ENCODE peak calls at places on chromosomes 4 and X, in ten cellular contexts. F, H, D, G, L, O, S, I, A and K are unnamed samples.
A peak's percentile ranks its signal among the peaks of the same experiment; 100 is the strongest.

GRCh38 chr4:7392438-7393374 is 42.0 kb downstream of the PSAPL1 start:
- DNase-seq in L (peak; percentile 27), S (no peak), F (no peak), I (peak; percentile 3), O (no peak), D (peak; percentile 31), H (no peak), A (no peak), G (peak; percentile 68), K (no peak)

GRCh38 chr4:97153042-97153441 is 990.2 kb downstream of the STPG2 start:
- DNase-seq in O (no peak), F (no peak), H (no peak), A (peak; percentile 1), D (no peak), L (no peak), I (peak; percentile 18), G (no peak), S (no peak), K (peak; percentile 2)

GRCh38 chr4:110867981-110868380 is 245.1 kb upstream of the PITX2 start:
- DNase-seq in I (no peak), F (no peak), S (no peak), H (no peak), G (no peak), L (no peak), O (no peak), D (no peak), A (no peak), K (no peak)

GRCh38 chrX:16368696-16369095 is 201.4 kb downstream of the MAGEB17 start:
- DNase-seq in D (no peak), F (no peak), O (no peak), S (no peak), H (no peak), G (no peak), I (no peak), L (no peak), A (no peak), K (no peak)

GRCh38 chrX:67607436-67607835 is 63.6 kb downstream of the AR start:
- DNase-seq in A (no peak), F (no peak), G (no peak), S (no peak), H (peak; percentile 59), O (no peak), D (peak; percentile 90), I (no peak), L (no peak), K (no peak)

GRCh38 chr4:134905061-134905460 is 703.5 kb upstream of the PABPC4L start:
- DNase-seq in L (no peak), D (no peak), A (no peak), F (no peak), H (no peak), S (no peak), O (no peak), G (no peak), I (no peak), K (no peak)

GRCh38 chr4:41204400-41204978 is 9.9 kb downstream of the APBB2 start:
- DNase-seq in F (no peak), S (no peak), H (no peak), L (peak; percentile 33), O (no peak), A (no peak), G (no peak), D (peak; percentile 68), I (peak; percentile 29), K (no peak)

GRCh38 chrX:78165425-78165824 is 26.0 kb upstream of the TAF9B start:
- DNase-seq in G (no peak), D (no peak), I (no peak), O (no peak), F (no peak), S (no peak), L (no peak), A (no peak), H (no peak), K (no peak)

GRCh38 chr4:184544711-184545409 is 70.5 kb upstream of the IRF2 start:
- DNase-seq in H (no peak), A (peak; percentile 11), F (no peak), O (no peak), L (no peak), G (no peak), I (no peak), S (no peak), D (peak; percentile 29), K (no peak)

GRCh38 chr4:184548651-184549341 is 74.4 kb upstream of the IRF2 start:
- DNase-seq in F (peak; percentile 84), A (peak; percentile 75), H (no peak), O (no peak), I (no peak), G (no peak), S (no peak), D (no peak), L (peak; percentile 24), K (no peak)

GRCh38 chr4:184553891-184554290 is 79.5 kb upstream of the IRF2 start:
- DNase-seq in S (no peak), L (no peak), G (no peak), F (no peak), H (no peak), O (no peak), D (no peak), I (no peak), A (no peak), K (no peak)

GRCh38 chr4:184550476-184550875 is 76.1 kb upstream of the IRF2 start:
- DNase-seq in S (no peak), H (no peak), L (no peak), I (no peak), F (no peak), O (no peak), G (no peak), D (no peak), A (no peak), K (no peak)

GRCh38 chr4:184548321-184548650 is 73.9 kb upstream of the IRF2 start:
- DNase-seq in L (no peak), G (no peak), I (no peak), F (no peak), A (peak; percentile 69), S (no peak), D (no peak), H (no peak), O (no peak), K (no peak)
- H3K4me3 ChIP-seq in L (peak overlapping the region; percentile 55), G (no peak overlapping the region), I (no peak overlapping the region), F (no peak overlapping the region), A (peak overlapping the region; percentile 67), S (no peak overlapping the region), D (no peak overlapping the region), H (no peak overlapping the region), O (no peak overlapping the region), K (no peak overlapping the region)

DNA sequence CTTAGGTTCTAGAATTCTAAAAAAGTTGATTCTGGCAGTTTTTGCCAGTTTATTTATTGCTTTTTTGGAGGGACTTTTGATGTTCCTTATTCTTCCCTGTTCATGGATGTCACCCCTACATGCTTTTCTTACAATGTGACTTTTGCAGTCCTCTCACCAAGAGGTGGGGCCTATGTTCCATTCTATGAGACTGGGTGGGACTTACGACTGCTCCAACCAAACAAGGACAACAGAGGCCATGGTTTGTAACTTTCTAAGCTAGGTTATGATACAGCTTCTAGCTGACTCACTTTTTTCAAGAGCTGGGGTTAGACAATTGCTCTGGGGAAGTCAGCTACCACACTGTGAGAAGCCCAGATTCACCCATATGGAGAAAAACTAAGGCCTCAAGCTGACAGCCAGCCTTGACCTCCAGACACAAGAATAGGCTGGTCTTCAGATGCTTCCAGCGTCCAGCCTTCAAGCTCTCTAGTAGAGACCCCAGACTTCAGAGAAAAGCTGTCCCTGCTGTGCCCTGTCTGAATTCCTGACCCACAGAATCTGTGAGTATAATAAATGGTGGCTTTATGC is 39.5 kb downstream of the ENOPH1 start:
- DNase-seq in D (peak; percentile 56), A (peak; percentile 26), O (no peak), I (peak; percentile 45), G (peak; percentile 41), H (peak; percentile 32), F (no peak), L (no peak), S (peak; percentile 42), K (peak; percentile 39)
- TF ChIP-seq CTCF in D (no peak), A (no peak), O (no peak), I (no peak), G (no peak), H (no peak), F (no peak), L (no peak), S (no peak), K (peak; percentile 15)

DNA sequence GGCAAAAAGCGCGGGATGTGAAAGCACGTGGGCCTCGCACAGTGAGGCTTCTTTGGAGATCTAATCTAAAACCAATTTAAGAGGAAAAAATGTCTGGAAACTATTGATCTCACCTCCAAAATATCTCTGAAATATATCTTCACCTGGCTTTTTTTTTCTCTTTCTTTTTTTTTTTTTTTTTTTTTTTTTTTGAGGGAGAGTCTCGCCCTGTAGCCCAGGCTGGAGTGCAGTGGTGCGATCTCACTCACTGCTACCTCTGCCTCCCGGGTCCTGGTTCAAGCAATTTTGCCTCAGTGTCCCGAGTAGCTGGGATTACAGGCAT is 383 bp upstream of the ZMAT1 start:
- DNase-seq in O (no peak), D (no peak), A (no peak), S (no peak), I (no peak), H (no peak), F (no peak), L (no peak), G (no peak), K (no peak)
- H3K4me3 ChIP-seq in O (peak overlapping the region; percentile 84), D (no peak overlapping the region), A (no peak overlapping the region), S (peak overlapping the region; percentile 52), I (peak overlapping the region; percentile 37), H (peak overlapping the region; percentile 47), F (no peak overlapping the region), L (peak overlapping the region; percentile 83), G (no peak overlapping the region), K (peak overlapping the region; percentile 70)

GRCh38 chr4:16384496-16384895 is 158.2 kb upstream of the TAPT1 start:
- DNase-seq in L (no peak), S (no peak), A (no peak), O (no peak), D (no peak), H (no peak), I (no peak), G (no peak), F (no peak), K (no peak)
- TF ChIP-seq CTCF in L (no peak), S (no peak), A (no peak), O (no peak), D (no peak), H (no peak), I (no peak), G (no peak), F (no peak), K (no peak)

GRCh38 chr4:150580244-150580643 is 1.7 kb upstream of the MAB21L2 start:
- DNase-seq in H (no peak), D (no peak), G (no peak), A (no peak), S (no peak), O (no peak), F (no peak), L (no peak), I (no peak), K (no peak)
- H3K4me3 ChIP-seq in H (no peak overlapping the region), D (no peak overlapping the region), G (no peak overlapping the region), A (no peak overlapping the region), S (peak overlapping the region; percentile 61), O (peak overlapping the region; percentile 83), F (peak overlapping the region; percentile 40), L (peak overlapping the region; percentile 61), I (no peak overlapping the region), K (peak overlapping the region; percentile 55)